ENCODE peak calls at places on chromosomes 11 and 22, in eight cellular contexts. H, E, B, Q, S, F, Z and A are unnamed samples.

GRCh38 chr11:100918551-100919500 is 210.8 kb downstream of the PGR start:
- DNase-seq in B (peak), E (peak), Z (no peak), S (no peak), F (peak), Q (peak), H (no peak), A (no peak)

GRCh38 chr22:36435516-36436415 is 45.7 kb downstream of the TXN2 start:
- DNase-seq in Q (no peak), H (no peak), E (no peak), Z (peak), S (no peak), B (no peak), F (no peak), A (no peak)

GRCh38 chr11:76578655-76579046 is 91.9 kb downstream of the LRRC32 start:
- DNase-seq in Z (no peak), B (no peak), F (peak), Q (no peak), H (peak), S (peak), E (no peak), A (no peak)

GRCh38 chr11:76291576-76292526 is 85.5 kb upstream of the WNT11 start:
- DNase-seq in F (no peak), Z (peak), B (no peak), Q (no peak), S (no peak), E (peak), H (no peak), A (no peak)

GRCh38 chr11:125080531-125080911 is 17.4 kb downstream of the SLC37A2 start:
- DNase-seq in Q (no peak), H (no peak), F (no peak), E (no peak), Z (no peak), S (no peak), B (no peak), A (no peak)

GRCh38 chr11:13221722-13222121 is 55.9 kb upstream of the BMAL1 start:
- DNase-seq in H (no peak), E (no peak), B (no peak), S (no peak), Q (no peak), F (no peak), Z (no peak), A (no peak)

GRCh38 chr22:21594865-21595452 is 27.4 kb downstream of the UBE2L3 start:
- DNase-seq in E (no peak), H (no peak), B (no peak), Z (no peak), F (no peak), S (no peak), Q (no peak), A (no peak)

GRCh38 chr11:9784602-9785315 is 120.9 kb downstream of the SWAP70 start:
- DNase-seq in F (no peak), Z (no peak), Q (no peak), H (no peak), B (no peak), E (no peak), S (no peak), A (no peak)

GRCh38 chr11:40337118-40337517 is 1122.3 kb downstream of the LRRC4C start:
- DNase-seq in B (no peak), H (no peak), S (no peak), E (no peak), Q (no peak), Z (no peak), F (peak), A (no peak)

GRCh38 chr22:43985532-43985931 is 30.3 kb downstream of the SAMM50 start:
- DNase-seq in F (no peak), S (no peak), Z (no peak), E (no peak), B (no peak), H (no peak), Q (no peak), A (no peak)

GRCh38 chr11:122020902-122021301 is 95.1 kb downstream of the BLID start:
- DNase-seq in H (no peak), Z (peak), S (no peak), E (peak), B (no peak), F (no peak), Q (no peak), A (no peak)

GRCh38 chr11:34157163-34157562 is 51.7 kb downstream of the NAT10 start:
- DNase-seq in Q (no peak), B (no peak), H (no peak), F (no peak), Z (no peak), S (no peak), E (no peak), A (no peak)

GRCh38 chr11:33005175-33005574 is 10.5 kb upstream of the DEPDC7 start:
- DNase-seq in S (no peak), Z (no peak), F (no peak), Q (no peak), E (no peak), B (no peak), H (no peak), A (no peak)

GRCh38 chr11:46697303-46697702 is 3.1 kb downstream of the ARHGAP1 start:
- DNase-seq in S (no peak), H (no peak), Z (no peak), F (no peak), E (no peak), B (no peak), Q (no peak), A (no peak)

GRCh38 chr11:70643642-70644041 is 245.3 kb downstream of the CTTN start:
- DNase-seq in E (no peak), Z (no peak), S (no peak), F (no peak), H (no peak), B (no peak), Q (no peak), A (no peak)

GRCh38 chr11:19163627-19164026 is 38.2 kb downstream of the CSRP3 start:
- DNase-seq in E (no peak), F (no peak), Q (no peak), Z (no peak), H (no peak), B (no peak), S (no peak), A (no peak)

GRCh38 chr11:66686801-66687750 is 9.4 kb upstream of the RBM4B start:
- DNase-seq in B (no peak), F (no peak), Q (no peak), E (no peak), Z (no peak), H (peak), S (no peak), A (no peak)

GRCh38 chr11:108009497-108010360 is 1.0 kb downstream of the CUL5 start:
- DNase-seq in Q (no peak), B (no peak), E (no peak), Z (peak), S (no peak), H (no peak), F (peak), A (no peak)

GRCh38 chr22:37079668-37080171 is 28.2 kb downstream of the KCTD17 start:
- DNase-seq in F (peak), S (no peak), Q (no peak), B (no peak), Z (no peak), H (no peak), E (no peak), A (peak)

GRCh38 chr22:37219534-37219933 is 7.3 kb upstream of the SSTR3 start:
- DNase-seq in E (no peak), S (no peak), B (no peak), H (no peak), Z (no peak), F (no peak), Q (no peak), A (no peak)

GRCh38 chr11:14357843-14358728 is 897 bp downstream of the RRAS2 start:
- DNase-seq in E (peak), Q (peak), S (no peak), H (peak), Z (peak), F (peak), B (no peak), A (no peak)

GRCh38 chr11:76750746-76751145 is 32.4 kb upstream of the TSKU start:
- DNase-seq in B (no peak), Q (no peak), S (no peak), Z (no peak), E (no peak), H (no peak), F (no peak), A (no peak)

GRCh38 chr11:36374726-36375125 is 78.6 kb downstream of the PRR5L start:
- DNase-seq in B (no peak), Z (no peak), E (no peak), H (no peak), F (no peak), S (no peak), Q (no peak), A (no peak)

GRCh38 chr22:31556627-31557203 is 60.4 kb downstream of the SFI1 start:
- DNase-seq in H (no peak), Q (no peak), Z (peak), S (no peak), B (no peak), E (peak), F (peak), A (no peak)

GRCh38 chr11:120400564-120401364 is 64.6 kb downstream of the ARHGEF12 start:
- DNase-seq in S (no peak), H (no peak), B (peak), F (peak), Q (no peak), E (peak), Z (peak), A (peak)

GRCh38 chr11:118207079-118207478 is 17.7 kb downstream of the JAML start:
- DNase-seq in Q (no peak), F (no peak), Z (no peak), E (no peak), S (no peak), B (no peak), H (no peak), A (no peak)
- H3K4me3 ChIP-seq in Q (no peak), F (no peak), Z (no peak), E (no peak), S (no peak), B (no peak), H (no peak), A (no peak)

GRCh38 chr11:96294289-96294688 is 48.7 kb downstream of the MAML2 start:
- DNase-seq in S (no peak), H (no peak), Z (no peak), Q (no peak), B (no peak), E (no peak), F (no peak), A (no peak)
- H3K4me3 ChIP-seq in S (peak), H (no peak), Z (no peak), Q (no peak), B (no peak), E (no peak), F (no peak), A (no peak)

GRCh38 chr11:64331569-64332371 is 8.2 kb upstream of the CCDC88B start:
- DNase-seq in H (peak), F (peak), B (no peak), S (no peak), Z (peak), Q (no peak), E (peak), A (no peak)
- H3K4me3 ChIP-seq in H (no peak), F (no peak), B (no peak), S (no peak), Z (no peak), Q (no peak), E (no peak), A (no peak)

DNA sequence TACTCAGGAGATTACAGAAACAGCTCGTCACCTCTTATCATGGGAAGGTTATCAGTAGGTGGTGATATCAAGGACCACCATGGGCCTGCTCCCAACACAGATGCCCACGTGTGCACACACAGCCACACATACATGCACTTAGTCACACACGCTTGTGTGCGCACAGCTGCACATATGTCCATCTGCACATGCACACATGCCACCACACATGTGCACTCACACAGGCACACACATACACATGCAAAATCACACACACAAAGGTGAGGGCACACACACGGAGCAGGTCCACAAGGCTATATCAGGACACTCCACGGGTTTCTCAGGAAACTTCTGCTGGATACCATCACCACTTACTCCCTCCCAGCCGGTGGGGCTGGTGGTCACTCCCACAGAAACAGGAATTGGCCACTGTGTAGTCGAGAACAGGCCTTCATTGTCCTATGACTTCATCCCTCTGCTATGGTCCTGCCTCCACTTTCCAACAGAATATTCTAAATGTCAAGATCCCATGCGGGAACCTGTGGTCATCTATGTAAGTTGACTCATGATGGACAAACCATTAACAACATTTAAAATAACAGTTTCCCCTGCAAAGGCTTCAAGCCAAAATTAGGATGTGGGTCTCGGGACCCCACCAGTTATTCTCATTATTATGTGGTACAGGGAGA is 2.2 kb downstream of the C11orf24 start:
- DNase-seq in S (no peak), B (no peak), H (no peak), E (no peak), Q (no peak), Z (no peak), F (peak), A (no peak)
- H3K4me3 ChIP-seq in S (peak), B (no peak), H (no peak), E (no peak), Q (no peak), Z (no peak), F (no peak), A (peak)

DNA sequence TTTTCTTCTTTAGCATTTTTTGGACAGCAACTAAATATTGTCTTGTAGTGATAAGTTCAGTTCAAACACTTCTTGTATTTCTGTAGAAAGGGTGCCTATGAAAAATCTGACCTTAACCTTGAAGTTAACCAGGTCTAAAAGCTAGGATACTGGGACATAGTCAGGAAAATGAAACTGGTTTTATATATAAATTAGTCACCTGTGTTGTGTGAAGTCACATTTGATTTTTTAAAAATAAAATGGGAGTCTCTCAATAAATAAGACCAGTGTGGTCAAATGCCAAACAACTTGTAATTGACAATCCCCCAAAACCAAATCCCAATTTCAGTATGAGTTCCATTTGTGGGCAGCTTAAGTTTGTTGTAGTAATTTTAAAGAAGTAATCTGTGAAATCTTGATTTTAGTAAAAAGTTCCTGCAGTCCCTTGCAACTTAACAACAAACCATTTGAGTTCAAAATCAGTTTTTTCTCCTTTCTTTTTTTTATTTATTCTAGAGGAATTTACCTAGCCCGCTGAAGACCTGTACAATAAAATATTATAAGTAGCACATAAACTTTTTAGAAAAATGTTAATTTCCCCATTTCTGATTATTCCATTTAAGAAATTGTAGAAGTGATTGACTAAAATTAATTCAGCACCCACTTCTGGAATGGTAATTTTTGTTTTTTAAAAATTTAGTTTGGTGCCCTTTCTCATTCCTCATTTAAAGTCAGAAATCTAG is 84.4 kb upstream of the PPARA start:
- DNase-seq in Z (no peak), F (peak), S (no peak), Q (no peak), E (no peak), B (no peak), H (no peak), A (no peak)
- H3K4me3 ChIP-seq in Z (no peak), F (no peak), S (peak), Q (no peak), E (peak), B (peak), H (peak), A (no peak)

DNA sequence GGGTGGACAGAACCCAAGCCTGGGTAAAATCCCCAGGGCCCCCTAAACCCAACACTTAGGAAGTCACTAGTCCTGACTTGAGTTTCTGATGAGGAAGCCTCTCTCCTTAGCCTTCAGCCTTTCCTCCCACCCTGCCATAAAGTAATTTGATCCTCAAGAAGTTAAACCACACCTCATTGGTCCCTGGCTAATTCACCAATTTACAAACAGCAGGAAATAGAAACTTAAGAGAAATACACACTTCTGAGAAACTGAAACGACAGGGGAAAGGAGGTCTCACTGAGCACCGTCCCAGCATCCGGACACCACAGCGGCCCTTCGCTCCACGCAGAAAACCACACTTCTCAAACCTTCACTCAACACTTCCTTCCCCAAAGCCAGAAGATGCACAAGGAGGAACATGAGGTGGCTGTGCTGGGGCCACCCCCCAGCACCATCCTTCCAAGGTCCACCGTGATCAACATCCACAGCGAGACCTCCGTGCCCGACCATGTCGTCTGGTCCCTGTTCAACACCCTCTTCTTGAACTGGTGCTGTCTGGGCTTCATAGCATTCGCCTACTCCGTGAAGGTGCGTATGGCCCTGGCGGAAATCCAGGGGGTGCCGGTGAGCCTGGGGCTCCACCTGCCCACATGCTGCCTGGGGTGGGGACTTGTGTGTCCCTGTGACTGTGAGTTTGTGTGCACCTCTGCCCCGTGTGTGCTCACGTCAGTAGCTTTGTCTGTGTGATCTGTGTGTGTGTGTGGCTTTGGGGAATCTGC is at the start of gene IFITM1:
- DNase-seq in Q (peak), E (no peak), F (peak), H (peak), S (no peak), B (no peak), Z (no peak), A (no peak)
- H3K4me3 ChIP-seq in Q (peak), E (no peak), F (peak), H (peak), S (peak), B (no peak), Z (no peak), A (peak)